ENCODE peak calls at places on chromosomes 3 and 15, in eight cellular contexts. One of them, this sample, is unnamed.

GRCh38 chr3:106827515-106828213 is 549.6 kb upstream of the CCDC54 start:
- DNase-seq in stomach: no peak
- DNase-seq in adrenal gland: no peak
- DNase-seq in body of pancreas: no peak
- DNase-seq in breast epithelium: no peak
- DNase-seq in esophagus muscularis mucosa: no peak
- DNase-seq in K562: no peak
- DNase-seq in thyroid gland: no peak
- DNase-seq in this sample: no peak

GRCh38 chr3:159798951-159799350 is 189.7 kb upstream of the IL12A start:
- DNase-seq in breast epithelium: peak
- DNase-seq in esophagus muscularis mucosa: no peak
- DNase-seq in adrenal gland: no peak
- DNase-seq in thyroid gland: peak
- DNase-seq in stomach: no peak
- DNase-seq in body of pancreas: no peak
- DNase-seq in K562: no peak
- DNase-seq in this sample: no peak

GRCh38 chr3:147038456-147038855 is 367.9 kb downstream of the ZIC4 start:
- DNase-seq in thyroid gland: no peak
- DNase-seq in body of pancreas: no peak
- DNase-seq in breast epithelium: no peak
- DNase-seq in stomach: no peak
- DNase-seq in esophagus muscularis mucosa: no peak
- DNase-seq in adrenal gland: no peak
- DNase-seq in K562: no peak
- DNase-seq in this sample: no peak

GRCh38 chr3:33218072-33218445 is 551 bp downstream of the SUSD5 start:
- DNase-seq in adrenal gland: no peak
- DNase-seq in thyroid gland: no peak
- DNase-seq in esophagus muscularis mucosa: no peak
- DNase-seq in body of pancreas: no peak
- DNase-seq in K562: no peak
- DNase-seq in stomach: no peak
- DNase-seq in breast epithelium: no peak
- DNase-seq in this sample: no peak

GRCh38 chr3:56748663-56749231 is 53.0 kb downstream of the ARHGEF3 start:
- DNase-seq in esophagus muscularis mucosa: no peak
- DNase-seq in K562: no peak
- DNase-seq in adrenal gland: no peak
- DNase-seq in stomach: no peak
- DNase-seq in body of pancreas: peak
- DNase-seq in thyroid gland: no peak
- DNase-seq in breast epithelium: no peak
- DNase-seq in this sample: no peak

GRCh38 chr15:50137330-50137761 is 18.3 kb upstream of the ATP8B4 start:
- DNase-seq in adrenal gland: peak
- DNase-seq in esophagus muscularis mucosa: no peak
- DNase-seq in K562: peak
- DNase-seq in stomach: no peak
- DNase-seq in breast epithelium: no peak
- DNase-seq in thyroid gland: no peak
- DNase-seq in body of pancreas: no peak
- DNase-seq in this sample: no peak

GRCh38 chr15:73946046-73946678 is 19.9 kb downstream of the LOXL1 start:
- DNase-seq in thyroid gland: no peak
- DNase-seq in esophagus muscularis mucosa: no peak
- DNase-seq in K562: no peak
- DNase-seq in stomach: no peak
- DNase-seq in adrenal gland: no peak
- DNase-seq in body of pancreas: no peak
- DNase-seq in breast epithelium: no peak
- DNase-seq in this sample: no peak

GRCh38 chr15:69344238-69344637 is 45.5 kb downstream of the PAQR5 start:
- DNase-seq in stomach: no peak
- DNase-seq in thyroid gland: no peak
- DNase-seq in esophagus muscularis mucosa: no peak
- DNase-seq in body of pancreas: no peak
- DNase-seq in K562: no peak
- DNase-seq in breast epithelium: no peak
- DNase-seq in adrenal gland: no peak
- DNase-seq in this sample: no peak

GRCh38 chr15:42891569-42891968 is 29.0 kb downstream of the TTBK2 start:
- DNase-seq in K562: no peak
- DNase-seq in breast epithelium: no peak
- DNase-seq in body of pancreas: no peak
- DNase-seq in esophagus muscularis mucosa: no peak
- DNase-seq in adrenal gland: no peak
- DNase-seq in stomach: no peak
- DNase-seq in thyroid gland: no peak
- DNase-seq in this sample: no peak

GRCh38 chr3:171875923-171876412 is 32.8 kb downstream of the TMEM212 start:
- DNase-seq in stomach: no peak
- DNase-seq in body of pancreas: no peak
- DNase-seq in esophagus muscularis mucosa: no peak
- DNase-seq in K562: no peak
- DNase-seq in breast epithelium: no peak
- DNase-seq in thyroid gland: peak
- DNase-seq in adrenal gland: no peak
- DNase-seq in this sample: no peak

GRCh38 chr3:42376397-42376798 is 34.0 kb downstream of the LYZL4 start:
- DNase-seq in stomach: no peak
- DNase-seq in breast epithelium: peak
- DNase-seq in body of pancreas: peak
- DNase-seq in K562: no peak
- DNase-seq in esophagus muscularis mucosa: peak
- DNase-seq in adrenal gland: peak
- DNase-seq in thyroid gland: peak
- DNase-seq in this sample: no peak

GRCh38 chr3:46930945-46931403 is 45.6 kb downstream of the CCDC12 start:
- DNase-seq in thyroid gland: peak
- DNase-seq in stomach: peak
- DNase-seq in adrenal gland: no peak
- DNase-seq in K562: no peak
- DNase-seq in breast epithelium: peak
- DNase-seq in body of pancreas: peak
- DNase-seq in esophagus muscularis mucosa: no peak
- DNase-seq in this sample: no peak
- TF ChIP-seq POLR2A in thyroid gland: no peak
- TF ChIP-seq POLR2A in stomach: no peak
- TF ChIP-seq POLR2A in adrenal gland: no peak
- TF ChIP-seq POLR2A in K562: no peak
- TF ChIP-seq POLR2A in breast epithelium: no peak
- TF ChIP-seq POLR2A in body of pancreas: no peak
- TF ChIP-seq POLR2A in esophagus muscularis mucosa: no peak
- TF ChIP-seq POLR2A in this sample: no peak

DNA sequence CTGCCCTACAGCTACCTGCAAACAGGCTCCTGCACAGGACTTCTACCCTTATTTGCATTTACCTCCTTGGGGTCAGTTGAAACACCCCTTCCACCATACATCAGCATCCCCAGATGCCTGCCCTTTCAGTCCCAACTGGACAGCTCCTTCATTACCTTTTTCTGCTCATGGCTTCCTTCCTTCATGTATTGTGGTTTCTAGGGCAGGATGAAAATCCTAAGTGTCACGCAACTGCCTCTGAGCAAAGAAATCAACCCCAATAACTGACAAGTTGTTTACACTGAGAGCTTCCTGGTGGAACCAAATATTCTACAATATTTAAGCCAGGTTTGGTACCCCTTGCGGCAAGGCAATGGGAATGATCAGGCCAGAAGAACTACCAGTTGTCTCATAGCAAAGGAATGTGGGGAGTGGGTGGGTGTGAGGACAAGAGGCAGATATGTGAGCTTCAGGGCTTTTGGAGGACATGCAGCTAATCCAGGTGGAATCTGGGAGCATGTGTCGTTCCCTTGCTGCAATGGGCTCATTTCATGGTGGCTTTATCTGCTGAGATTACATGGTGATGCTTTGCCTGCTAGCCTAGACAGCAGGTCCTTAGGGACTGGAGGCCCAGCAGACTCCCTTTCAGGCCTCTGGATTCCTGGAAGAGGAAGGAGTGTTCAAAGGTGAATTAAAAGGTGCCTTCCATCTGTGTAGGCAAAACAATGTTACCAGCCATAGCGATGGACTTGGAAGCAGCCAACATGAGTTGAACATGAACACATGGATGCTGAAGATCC is 34.9 kb downstream of the PPCDC start:
- DNase-seq in breast epithelium: no peak
- DNase-seq in adrenal gland: peak
- DNase-seq in stomach: no peak
- DNase-seq in body of pancreas: no peak
- DNase-seq in K562: no peak
- DNase-seq in esophagus muscularis mucosa: no peak
- DNase-seq in thyroid gland: no peak
- DNase-seq in this sample: no peak
- H3K4me3 ChIP-seq in breast epithelium: no peak
- H3K4me3 ChIP-seq in adrenal gland: no peak
- H3K4me3 ChIP-seq in stomach: no peak
- H3K4me3 ChIP-seq in body of pancreas: no peak
- H3K4me3 ChIP-seq in K562: no peak
- H3K4me3 ChIP-seq in esophagus muscularis mucosa: no peak
- H3K4me3 ChIP-seq in thyroid gland: no peak
- H3K4me3 ChIP-seq in this sample: no peak

GRCh38 chr3:16504692-16505091 is 8.8 kb downstream of the RFTN1 start:
- DNase-seq in breast epithelium: no peak
- DNase-seq in adrenal gland: no peak
- DNase-seq in thyroid gland: no peak
- DNase-seq in K562: no peak
- DNase-seq in stomach: no peak
- DNase-seq in body of pancreas: no peak
- DNase-seq in esophagus muscularis mucosa: no peak
- DNase-seq in this sample: no peak
- H3K27ac ChIP-seq in breast epithelium: no peak
- H3K27ac ChIP-seq in adrenal gland: no peak
- H3K27ac ChIP-seq in thyroid gland: no peak
- H3K27ac ChIP-seq in K562: no peak
- H3K27ac ChIP-seq in stomach: no peak
- H3K27ac ChIP-seq in body of pancreas: no peak
- H3K27ac ChIP-seq in esophagus muscularis mucosa: no peak
- H3K27ac ChIP-seq in this sample: no peak

GRCh38 chr3:186524616-186525015 is 19.6 kb downstream of the CRYGS start:
- DNase-seq in esophagus muscularis mucosa: no peak
- DNase-seq in adrenal gland: no peak
- DNase-seq in breast epithelium: no peak
- DNase-seq in body of pancreas: no peak
- DNase-seq in thyroid gland: no peak
- DNase-seq in stomach: no peak
- DNase-seq in K562: no peak
- DNase-seq in this sample: no peak

GRCh38 chr3:186520957-186521842 is 23.0 kb downstream of the CRYGS start:
- DNase-seq in stomach: no peak
- DNase-seq in breast epithelium: no peak
- DNase-seq in K562: no peak
- DNase-seq in thyroid gland: peak
- DNase-seq in body of pancreas: no peak
- DNase-seq in adrenal gland: no peak
- DNase-seq in esophagus muscularis mucosa: peak
- DNase-seq in this sample: no peak

GRCh38 chr3:186520436-186520835 is 23.7 kb downstream of the CRYGS start:
- DNase-seq in thyroid gland: no peak
- DNase-seq in K562: no peak
- DNase-seq in adrenal gland: no peak
- DNase-seq in stomach: no peak
- DNase-seq in body of pancreas: no peak
- DNase-seq in breast epithelium: no peak
- DNase-seq in esophagus muscularis mucosa: no peak
- DNase-seq in this sample: no peak

GRCh38 chr3:186523434-186523833 is 20.7 kb downstream of the CRYGS start:
- DNase-seq in adrenal gland: no peak
- DNase-seq in thyroid gland: no peak
- DNase-seq in esophagus muscularis mucosa: no peak
- DNase-seq in body of pancreas: no peak
- DNase-seq in breast epithelium: no peak
- DNase-seq in K562: no peak
- DNase-seq in stomach: no peak
- DNase-seq in this sample: no peak

DNA sequence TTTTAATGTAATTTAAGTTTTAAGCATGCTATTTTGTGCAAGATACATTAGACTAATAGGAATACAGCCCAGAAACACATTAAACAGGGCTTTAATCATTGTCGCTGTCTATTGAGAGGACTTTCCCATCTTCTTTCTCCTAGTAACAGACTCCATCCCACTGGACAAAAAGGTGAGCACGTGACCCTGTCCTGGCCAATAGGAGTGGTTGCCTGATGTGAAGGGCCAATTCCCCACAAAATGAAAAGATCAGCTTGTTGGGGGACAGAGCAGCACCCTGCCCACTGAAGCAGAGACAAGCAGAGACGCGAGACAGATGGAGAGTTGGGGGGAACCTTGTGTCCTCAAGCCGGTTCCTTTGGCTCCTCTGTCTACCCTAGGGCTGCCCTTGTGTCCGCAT is 21.2 kb downstream of the CRYGS start:
- DNase-seq in body of pancreas: no peak
- DNase-seq in thyroid gland: no peak
- DNase-seq in stomach: no peak
- DNase-seq in esophagus muscularis mucosa: no peak
- DNase-seq in adrenal gland: no peak
- DNase-seq in K562: peak
- DNase-seq in breast epithelium: no peak
- DNase-seq in this sample: no peak
- TF ChIP-seq POLR2A in body of pancreas: no peak
- TF ChIP-seq POLR2A in thyroid gland: no peak
- TF ChIP-seq POLR2A in stomach: no peak
- TF ChIP-seq POLR2A in esophagus muscularis mucosa: no peak
- TF ChIP-seq POLR2A in adrenal gland: no peak
- TF ChIP-seq POLR2A in K562: no peak
- TF ChIP-seq POLR2A in breast epithelium: no peak
- TF ChIP-seq POLR2A in this sample: no peak

GRCh38 chr3:129593230-129593594 is 13.3 kb downstream of the PLXND1 start:
- DNase-seq in body of pancreas: no peak
- DNase-seq in K562: no peak
- DNase-seq in breast epithelium: no peak
- DNase-seq in esophagus muscularis mucosa: no peak
- DNase-seq in stomach: no peak
- DNase-seq in thyroid gland: no peak
- DNase-seq in adrenal gland: no peak
- DNase-seq in this sample: no peak
- H3K4me3 ChIP-seq in body of pancreas: no peak
- H3K4me3 ChIP-seq in K562: no peak
- H3K4me3 ChIP-seq in breast epithelium: peak
- H3K4me3 ChIP-seq in esophagus muscularis mucosa: no peak
- H3K4me3 ChIP-seq in stomach: no peak
- H3K4me3 ChIP-seq in thyroid gland: no peak
- H3K4me3 ChIP-seq in adrenal gland: no peak
- H3K4me3 ChIP-seq in this sample: peak

DNA sequence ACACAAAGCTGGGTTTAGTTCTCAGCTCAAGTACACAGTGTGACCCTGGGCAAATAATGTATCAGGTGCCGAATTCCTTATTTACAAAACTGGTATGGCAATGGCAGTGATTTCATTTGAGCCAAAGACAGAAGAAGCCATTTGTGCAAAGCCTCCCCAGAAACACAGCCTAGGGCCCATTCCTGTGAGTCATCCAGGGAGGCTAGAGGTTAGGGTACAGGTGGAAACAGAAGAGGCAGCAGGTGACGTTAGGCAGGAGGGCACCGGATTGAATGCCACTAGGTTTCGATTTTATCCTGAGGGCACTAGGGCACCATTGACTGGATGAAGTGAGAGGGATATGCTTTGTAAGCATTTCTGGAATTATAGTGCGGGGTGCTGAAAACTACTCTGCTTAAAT is 766.9 kb upstream of the NR2F2 start:
- DNase-seq in stomach: no peak
- DNase-seq in breast epithelium: no peak
- DNase-seq in esophagus muscularis mucosa: no peak
- DNase-seq in body of pancreas: no peak
- DNase-seq in thyroid gland: no peak
- DNase-seq in adrenal gland: no peak
- DNase-seq in K562: no peak
- DNase-seq in this sample: no peak
- H3K27ac ChIP-seq in stomach: no peak
- H3K27ac ChIP-seq in breast epithelium: no peak
- H3K27ac ChIP-seq in esophagus muscularis mucosa: no peak
- H3K27ac ChIP-seq in body of pancreas: no peak
- H3K27ac ChIP-seq in thyroid gland: no peak
- H3K27ac ChIP-seq in adrenal gland: no peak
- H3K27ac ChIP-seq in K562: no peak
- H3K27ac ChIP-seq in this sample: no peak